ENCODE peak calls at places on chromosomes 16 and 17, in four cellular contexts. D is fibroblast of lung, E is Calu3, T is astrocyte of the spinal cord. M is an unnamed sample.

GRCh38 chr17:1730345-1731193 is 6.1 kb downstream of the WDR81 start:
- DNase-seq in E (no peak), T (peak), D (peak), M (peak)

GRCh38 chr16:58027341-58028167 is 2.0 kb downstream of the MMP15 start:
- DNase-seq in T (no peak), E (peak), D (peak), M (peak)

GRCh38 chr16:49278567-49278827 is 3.1 kb downstream of the CBLN1 start:
- DNase-seq in E (no peak), T (no peak), D (no peak), M (no peak)

GRCh38 chr17:64001763-64002529 is 3.8 kb downstream of the PRR29 start:
- DNase-seq in E (no peak), T (no peak), D (no peak), M (peak)

GRCh38 chr17:51801626-51802025 is 356.9 kb downstream of the CA10 start:
- DNase-seq in D (no peak), E (no peak), T (no peak), M (no peak)

GRCh38 chr17:58693208-58693607 is 806 bp downstream of the RAD51C start:
- DNase-seq in T (peak), D (peak), E (no peak), M (peak)

GRCh38 chr17:18017958-18018357 is 21.0 kb downstream of the ATPAF2 start:
- DNase-seq in T (peak), D (no peak), E (no peak), M (no peak)

GRCh38 chr16:17370233-17371013 is 100.3 kb downstream of the XYLT1 start:
- DNase-seq in E (no peak), D (peak), T (peak), M (no peak)

GRCh38 chr16:48612621-48613020 is 2.6 kb upstream of the N4BP1 start:
- DNase-seq in T (no peak), E (no peak), D (no peak), M (no peak)

GRCh38 chr17:17079761-17080160 is 37.5 kb downstream of the MPRIP start:
- DNase-seq in D (no peak), E (no peak), T (no peak), M (no peak)

GRCh38 chr17:74981979-74982662 is 5.3 kb upstream of the CDR2L start:
- DNase-seq in E (peak), T (peak), D (peak), M (peak)

GRCh38 chr17:80441133-80441578 is 26.2 kb downstream of the ENDOV start:
- DNase-seq in T (peak), D (peak), E (peak), M (peak)

GRCh38 chr17:76495663-76496400 is 5.4 kb downstream of the RHBDF2 start:
- DNase-seq in D (no peak), T (no peak), E (no peak), M (no peak)

GRCh38 chr16:1983544-1984346 is at the start of gene GFER:
- DNase-seq in E (peak), T (peak), D (peak), M (peak)
- TF ChIP-seq CTCF in E (peak), T (peak), D (peak), M (no peak)

DNA sequence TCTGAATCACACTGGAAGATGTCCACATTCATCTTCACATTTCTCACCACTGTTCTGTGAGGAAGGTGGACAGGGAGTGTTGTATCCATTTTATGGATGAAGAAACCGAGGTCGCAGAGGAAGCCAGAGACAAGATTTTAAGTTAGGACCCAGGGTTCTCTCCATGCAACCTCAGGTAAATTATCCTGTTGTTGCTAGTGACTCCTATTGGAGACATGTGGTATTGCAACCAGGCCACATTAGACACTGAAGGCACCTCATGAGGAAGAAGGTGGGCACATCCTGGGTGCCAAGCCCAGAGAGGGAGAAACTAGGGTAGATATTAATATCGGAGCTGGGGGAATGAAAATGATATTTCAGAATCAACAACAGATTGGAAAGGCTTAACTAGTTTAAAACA is 8.5 kb upstream of the WNT9B start:
- DNase-seq in E (no peak), D (no peak), T (no peak), M (no peak)
- TF ChIP-seq CTCF in E (peak), D (peak), T (peak), M (peak)

DNA sequence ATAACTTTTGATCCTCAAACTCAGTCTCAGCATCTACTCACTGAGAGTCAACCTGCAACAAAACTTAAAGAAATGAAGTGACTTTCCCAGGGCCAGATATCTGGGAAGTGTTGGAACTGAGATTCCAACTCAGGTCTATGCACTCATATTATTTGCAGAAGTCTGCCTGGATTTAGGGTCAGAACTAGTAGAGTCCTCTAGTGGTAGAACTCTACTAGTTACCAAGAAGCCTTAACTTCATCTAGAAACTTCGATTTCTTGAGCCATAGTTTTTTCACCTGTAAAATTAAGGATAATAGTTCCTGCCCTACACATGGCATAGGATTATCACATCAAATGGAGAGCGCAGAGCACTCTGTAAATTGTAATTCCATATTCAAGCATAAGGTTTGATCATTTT is 23.4 kb upstream of the KRT24 start:
- DNase-seq in E (peak), D (peak), T (peak), M (peak)
- TF ChIP-seq CTCF in E (no peak), D (peak), T (peak), M (peak)

DNA sequence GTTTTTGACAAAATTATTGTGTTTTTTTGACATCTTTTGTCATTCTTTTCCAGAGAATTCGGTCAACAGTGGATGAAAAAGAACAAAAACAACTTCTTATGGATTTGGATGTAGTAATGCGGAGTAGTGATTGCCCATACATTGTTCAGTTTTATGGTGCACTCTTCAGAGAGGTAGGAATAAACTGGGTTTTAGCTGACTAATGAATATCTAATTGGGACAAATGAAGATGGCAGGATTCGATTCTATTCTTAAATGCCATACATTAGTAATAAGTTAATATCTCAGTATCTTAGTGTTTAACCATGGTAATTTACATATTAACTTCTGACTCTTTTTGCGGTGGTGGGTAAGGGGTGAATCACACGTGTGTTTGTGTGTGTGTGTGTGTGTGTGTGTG is 74.8 kb downstream of the MAP2K4 start:
- DNase-seq in T (no peak), D (no peak), E (no peak), M (no peak)
- TF ChIP-seq CTCF in T (no peak), D (no peak), E (no peak), M (no peak)

DNA sequence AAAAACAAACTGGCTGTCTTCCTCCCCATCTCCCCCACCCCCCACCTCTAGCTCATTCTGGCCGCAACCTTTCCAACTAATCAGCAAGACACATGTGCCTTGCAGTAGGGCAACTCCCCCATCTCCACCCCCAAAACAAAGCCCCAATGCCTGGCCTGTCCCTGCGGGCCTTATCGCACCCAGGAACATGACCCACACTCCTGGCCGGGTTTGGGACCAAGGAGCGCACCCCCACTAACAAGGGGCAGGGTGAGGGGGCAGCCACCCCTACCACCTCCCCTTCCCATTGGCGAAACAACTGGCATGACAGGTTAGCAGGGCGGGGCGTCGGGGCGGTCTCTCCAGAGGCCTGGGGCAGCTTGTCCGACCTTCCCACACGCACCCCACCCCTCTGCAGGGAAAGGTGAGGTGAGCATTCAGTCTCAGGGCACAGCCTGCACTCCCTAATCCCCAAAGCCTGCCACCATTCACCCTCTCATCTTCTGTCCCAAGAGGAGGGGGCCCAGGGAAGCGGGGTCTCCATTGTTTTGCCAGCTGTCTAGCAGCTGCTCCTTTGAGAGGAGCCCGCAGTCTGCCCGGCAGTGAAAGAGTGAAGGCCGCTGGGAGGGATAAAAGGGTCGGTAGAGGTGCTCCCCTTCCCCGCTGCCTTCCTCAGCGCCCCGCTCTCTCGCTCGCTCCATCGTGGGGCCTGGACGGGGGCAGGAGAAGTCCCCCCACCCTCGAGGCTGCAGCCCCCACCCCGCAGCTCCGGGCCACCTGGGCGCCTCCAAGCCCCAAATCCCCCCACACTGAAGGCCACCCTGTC is 764 bp downstream of the MYO18A start:
- DNase-seq in D (no peak), T (no peak), E (peak), M (peak)
- TF ChIP-seq CTCF in D (no peak), T (no peak), E (no peak), M (no peak)

GRCh38 chr16:85528528-85529387 is 84.4 kb upstream of the GSE1 start:
- DNase-seq in D (no peak), E (peak), T (no peak), M (no peak)
- TF ChIP-seq CTCF in D (peak), E (no peak), T (peak), M (peak)

DNA sequence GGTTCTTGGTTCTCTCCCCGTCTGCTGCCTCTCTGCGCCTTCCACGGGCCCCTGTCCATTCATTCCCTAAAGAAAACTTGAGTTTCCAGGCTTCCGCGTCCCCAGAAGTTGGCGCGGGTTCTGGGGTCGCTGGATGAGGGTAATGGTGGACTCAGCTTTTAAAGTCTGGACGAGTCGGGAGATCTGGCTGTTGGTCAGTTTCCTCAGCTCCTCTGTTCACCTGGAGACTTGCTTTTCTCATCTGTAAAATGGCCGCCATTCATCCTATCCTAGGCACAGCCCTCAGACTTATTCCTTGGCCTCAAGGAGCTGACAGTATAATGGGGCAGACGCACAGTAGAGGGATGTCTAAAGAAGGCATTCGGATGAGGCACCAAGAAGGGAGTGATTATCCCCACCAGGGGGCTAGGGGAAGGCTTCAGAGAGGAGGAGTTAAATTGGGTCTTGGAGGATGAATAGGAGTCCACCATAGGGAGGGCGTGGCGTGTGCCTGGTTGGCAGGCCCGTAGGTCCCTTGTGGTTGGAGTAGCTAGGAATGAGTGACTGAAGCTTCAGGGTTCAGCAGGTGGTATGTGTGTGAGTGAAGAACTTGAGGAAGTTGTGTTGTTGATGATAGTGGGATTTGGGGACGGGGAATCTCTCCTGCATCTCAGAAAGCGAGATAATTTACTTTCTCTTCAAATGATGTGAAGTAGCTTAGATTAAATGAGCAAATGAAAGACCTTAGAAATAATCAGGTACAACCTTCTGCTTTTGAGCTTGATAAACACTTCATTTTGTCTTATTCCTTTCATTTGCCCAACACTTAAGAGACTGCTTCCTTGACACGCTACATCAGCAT is 655 bp downstream of the VPS35L start:
- DNase-seq in D (peak), T (peak), E (peak), M (peak)
- TF ChIP-seq CTCF in D (peak), T (no peak), E (no peak), M (no peak)

M was measured in MCF 10A.